ENCODE peak calls at places on chromosomes 7 and 10, in four cellular contexts. H is PC-3, D is breast epithelium, V is neuronal stem cell. C is an unnamed sample.

GRCh38 chr7:77338883-77339629 is 77.1 kb downstream of the GSAP start:
- DNase-seq in H (no peak), D (no peak), V (no peak), C (no peak)

GRCh38 chr10:15419279-15419874 is 48.3 kb upstream of the FAM171A1 start:
- DNase-seq in H (peak; percentile 43), D (no peak), V (peak; percentile 30), C (no peak)

GRCh38 chr7:112957901-112958300 is 128.7 kb downstream of the GPR85 start:
- DNase-seq in H (no peak), D (no peak), V (no peak), C (no peak)

GRCh38 chr10:33335800-33336605 is 1.5 kb upstream of the NRP1 start:
- DNase-seq in H (peak; percentile 100), D (peak; percentile 43), V (peak; percentile 35), C (peak; percentile 71)

GRCh38 chr7:121330053-121330833 is 1.4 kb downstream of the WNT16 start:
- DNase-seq in H (no peak), D (no peak), V (peak; percentile 54), C (no peak)

GRCh38 chr7:159040146-159040545 is 104.5 kb downstream of the VIPR2 start:
- DNase-seq in H (no peak), D (peak; percentile 7), V (no peak), C (no peak)

GRCh38 chr7:129925416-129926002 is 27.3 kb downstream of the UBE2H start:
- DNase-seq in H (no peak), D (no peak), V (no peak), C (no peak)

GRCh38 chr7:147586526-147586925 is 1004.0 kb upstream of the C7orf33 start:
- DNase-seq in H (no peak), D (no peak), V (no peak), C (no peak)

GRCh38 chr7:122301858-122302745 is 2.4 kb downstream of the FEZF1 start:
- DNase-seq in H (no peak), D (no peak), V (no peak), C (peak; percentile 40)

GRCh38 chr7:102829075-102829474 is 80.3 kb downstream of the FAM185A start:
- DNase-seq in H (no peak), D (no peak), V (no peak), C (no peak)

GRCh38 chr10:118444016-118444415 is 101.9 kb upstream of the FAM204A start:
- DNase-seq in H (no peak), D (no peak), V (no peak), C (no peak)

GRCh38 chr10:70371846-70372245 is 10.6 kb downstream of the LRRC20 start:
- DNase-seq in H (no peak), D (no peak), V (no peak), C (no peak)

GRCh38 chr7:19558527-19558926 is 150.3 kb downstream of the POLR1F start:
- DNase-seq in H (peak; percentile 74), D (no peak), V (no peak), C (no peak)

GRCh38 chr10:71805776-71806705 is 32.7 kb upstream of the VSIR start:
- DNase-seq in H (no peak), D (no peak), V (peak; percentile 30), C (peak; percentile 67)

GRCh38 chr7:135193615-135194081 is 17.7 kb downstream of the WDR91 start:
- DNase-seq in H (no peak), D (peak; percentile 63), V (no peak), C (no peak)

GRCh38 chr10:21517134-21517982 is 8.1 kb downstream of the SKIDA1 start:
- DNase-seq in H (peak; percentile 66), D (no peak), V (no peak), C (peak; percentile 55)

GRCh38 chr7:96236198-96237039 is 85.5 kb downstream of the SLC25A13 start:
- DNase-seq in H (peak; percentile 31), D (no peak), V (no peak), C (no peak)

DNA sequence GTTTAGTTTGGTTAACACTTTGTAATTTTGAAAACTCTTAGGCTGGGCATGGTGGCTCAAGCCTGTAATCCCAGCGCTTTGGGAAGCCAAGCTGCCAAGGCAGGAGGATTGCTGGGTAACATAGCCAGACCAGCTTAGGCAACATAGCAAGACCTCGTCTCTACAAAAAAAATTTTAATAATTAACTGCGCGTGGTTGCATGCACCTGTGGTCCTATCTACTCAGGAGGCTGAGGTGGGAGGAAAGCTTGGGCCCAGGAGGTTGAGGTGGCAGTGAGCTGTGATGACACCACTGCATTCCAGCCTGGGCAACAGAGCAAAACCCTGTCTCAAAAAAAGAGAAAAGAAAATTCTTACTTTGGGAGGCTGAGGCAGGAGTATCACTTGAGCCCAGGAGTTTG is 18.2 kb downstream of the MYOZ1 start:
- DNase-seq in H (no peak), D (no peak), V (no peak), C (no peak)
- H3K4me1 ChIP-seq in H (peaks cover 14% of the 10 kb centered on the region), D (no peaks in the 10 kb centered on the region), V (no peaks in the 10 kb centered on the region), C (peaks cover 14% of the 10 kb centered on the region)

GRCh38 chr10:132703305-132704007 is 82.5 kb downstream of the NKX6-2 start:
- DNase-seq in H (no peak), D (no peak), V (no peak), C (peak; percentile 15)
- H3K4me3 ChIP-seq in H (no peak overlapping the region), D (no peak overlapping the region), V (peak overlapping the region; percentile 6), C (no peak overlapping the region)

GRCh38 chr7:143514487-143514886 is 36.8 kb downstream of the TAS2R41 start:
- DNase-seq in H (no peak), D (no peak), V (no peak), C (no peak)
- H3K4me1 ChIP-seq in H (peaks cover 3% of the 10 kb centered on the region), D (no peaks in the 10 kb centered on the region), V (no peaks in the 10 kb centered on the region), C (no peaks in the 10 kb centered on the region)

GRCh38 chr10:5545778-5546710 is 21.3 kb downstream of the CALML3 start:
- DNase-seq in H (peak; percentile 60), D (no peak), V (no peak), C (peak; percentile 76)

GRCh38 chr10:5547684-5547933 is 22.8 kb downstream of the CALML3 start:
- DNase-seq in H (no peak), D (no peak), V (no peak), C (no peak)

GRCh38 chr10:5549462-5550249 is 24.9 kb downstream of the CALML3 start:
- DNase-seq in H (no peak), D (no peak), V (no peak), C (no peak)

GRCh38 chr10:5546891-5547683 is 22.3 kb downstream of the CALML3 start:
- DNase-seq in H (peak; percentile 90), D (peak; percentile 76), V (no peak), C (peak; percentile 85)

GRCh38 chr10:5547934-5548660 is 23.3 kb downstream of the CALML3 start:
- DNase-seq in H (peak; percentile 82), D (peak; percentile 64), V (no peak), C (peak; percentile 66)
- H3K4me3 ChIP-seq in H (peak overlapping the region; percentile 46), D (peak overlapping the region; percentile 42), V (no peak overlapping the region), C (no peak overlapping the region)

GRCh38 chr10:34768261-34768971 is 46.7 kb downstream of the PARD3 start:
- DNase-seq in H (peak; percentile 99), D (peak; percentile 86), V (no peak), C (peak; percentile 89)

GRCh38 chr10:34764347-34764991 is 50.6 kb downstream of the PARD3 start:
- DNase-seq in H (no peak), D (no peak), V (no peak), C (no peak)

GRCh38 chr10:34766256-34766580 is 48.9 kb downstream of the PARD3 start:
- DNase-seq in H (no peak), D (no peak), V (no peak), C (no peak)

GRCh38 chr10:34768972-34769330 is 46.1 kb downstream of the PARD3 start:
- DNase-seq in H (no peak), D (no peak), V (no peak), C (peak; percentile 41)

DNA sequence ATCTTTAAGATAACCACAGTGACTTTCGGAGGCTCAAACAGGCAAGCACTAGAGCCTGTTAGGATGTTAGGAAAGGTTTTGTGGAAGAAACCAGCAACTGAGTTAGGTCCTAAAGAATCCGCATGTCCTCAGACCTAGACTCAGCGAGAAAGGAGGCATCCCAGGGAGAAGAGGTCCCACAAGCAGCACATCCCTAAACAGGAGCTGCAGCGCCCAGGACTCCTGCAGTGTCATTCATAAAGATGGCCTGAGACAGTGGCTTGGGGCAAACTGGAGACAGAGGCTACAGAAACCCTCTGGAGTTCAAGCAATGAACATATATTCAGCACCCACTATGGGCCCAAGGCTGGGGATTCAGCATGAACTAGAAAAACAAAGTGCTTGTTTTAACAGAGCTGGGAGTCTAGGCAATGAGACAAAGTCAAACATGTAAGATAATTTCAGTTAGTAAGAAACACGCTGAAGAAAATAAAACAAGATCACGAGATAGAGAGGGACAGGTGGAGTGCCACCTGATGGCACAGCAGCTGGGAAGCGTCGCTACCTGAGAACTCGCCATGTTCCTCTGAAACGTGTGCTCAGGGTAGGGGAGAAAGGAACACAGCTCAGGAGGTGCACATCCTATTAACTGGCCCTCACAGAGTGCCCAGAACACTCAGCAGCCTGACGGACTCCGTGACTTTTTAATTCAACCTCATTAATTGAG is 48.1 kb downstream of the PARD3 start:
- DNase-seq in H (no peak), D (no peak), V (no peak), C (no peak)
- H3K4me1 ChIP-seq in H (peaks cover 19% of the 10 kb centered on the region), D (no peaks in the 10 kb centered on the region), V (peaks cover 17% of the 10 kb centered on the region), C (peaks cover 8% of the 10 kb centered on the region)

C was measured in mucosa of descending colon.